ENCODE peak calls at places on chromosomes 6 and 20, in eight cellular contexts. S, X, M, E, J, V, R and K are unnamed samples.

GRCh38 chr6:23016701-23017100 is 447.3 kb downstream of the HDGFL1 start:
- DNase-seq in V (no peak), E (no peak), J (peak), S (no peak), M (no peak), X (no peak), R (no peak), K (no peak)

GRCh38 chr6:27617700-27618689 is 145.1 kb upstream of the ZNF184 start:
- DNase-seq in R (no peak), V (no peak), E (peak), X (peak), M (no peak), S (peak), J (peak), K (no peak)

GRCh38 chr6:160789263-160790027 is 87.4 kb downstream of the PLG start:
- DNase-seq in V (no peak), S (no peak), M (no peak), X (no peak), E (no peak), J (no peak), R (no peak), K (no peak)

GRCh38 chr20:23090147-23090546 is 4.0 kb upstream of the CD93 start:
- DNase-seq in R (no peak), E (no peak), J (no peak), X (no peak), V (no peak), S (no peak), M (no peak), K (no peak)

GRCh38 chr20:43188234-43188653 is 1.5 kb downstream of the PTPRT start:
- DNase-seq in J (no peak), X (peak), M (no peak), E (no peak), S (no peak), R (peak), V (no peak), K (no peak)

GRCh38 chr6:144909753-144910280 is 624.7 kb downstream of the UTRN start:
- DNase-seq in J (no peak), V (no peak), S (peak), X (no peak), R (no peak), E (no peak), M (no peak), K (no peak)

GRCh38 chr6:124927806-124928205 is 34.4 kb upstream of the RNF217 start:
- DNase-seq in X (no peak), M (no peak), J (no peak), V (no peak), E (no peak), S (peak), R (no peak), K (no peak)

GRCh38 chr6:43803783-43804549 is 34.0 kb downstream of the VEGFA start:
- DNase-seq in J (no peak), M (no peak), S (peak), E (no peak), V (peak), R (no peak), X (no peak), K (no peak)

GRCh38 chr6:167245586-167245985 is 45.5 kb upstream of the UNC93A start:
- DNase-seq in E (no peak), M (no peak), V (no peak), S (no peak), R (no peak), X (no peak), J (no peak), K (no peak)

GRCh38 chr20:58001381-58001780 is 227.1 kb downstream of the ANKRD60 start:
- DNase-seq in X (no peak), M (no peak), E (no peak), R (no peak), J (peak), S (no peak), V (no peak), K (no peak)

GRCh38 chr6:49497308-49497707 is 2.4 kb upstream of the GLYATL3 start:
- DNase-seq in X (peak), M (no peak), V (no peak), J (no peak), E (no peak), S (no peak), R (no peak), K (no peak)

GRCh38 chr6:109187399-109188114 is 92.2 kb downstream of the CEP57L1 start:
- DNase-seq in V (peak), S (peak), M (peak), R (peak), X (peak), J (peak), E (peak), K (peak)

GRCh38 chr20:37627060-37627766 is 66.6 kb upstream of the CTNNBL1 start:
- DNase-seq in J (peak), V (peak), M (peak), E (peak), R (peak), S (peak), X (no peak), K (no peak)

GRCh38 chr20:46945465-46945864 is 50.8 kb downstream of the EYA2 start:
- DNase-seq in E (no peak), M (no peak), J (no peak), V (no peak), R (no peak), X (no peak), S (no peak), K (no peak)

GRCh38 chr20:1468117-1468624 is 1.5 kb upstream of the NSFL1C start:
- DNase-seq in M (no peak), V (no peak), R (no peak), X (no peak), E (no peak), J (no peak), S (no peak), K (no peak)

GRCh38 chr6:166839569-166839968 is 116.8 kb downstream of the RNASET2 start:
- DNase-seq in V (no peak), X (no peak), M (no peak), S (no peak), J (no peak), R (no peak), E (no peak), K (no peak)

GRCh38 chr20:55417797-55418196 is 587.5 kb downstream of the CBLN4 start:
- DNase-seq in X (no peak), R (no peak), S (no peak), M (no peak), J (no peak), V (no peak), E (no peak), K (no peak)

GRCh38 chr6:79384845-79385244 is 150.4 kb upstream of the HMGN3 start:
- DNase-seq in V (no peak), M (no peak), E (no peak), J (peak), S (no peak), R (no peak), X (peak), K (peak)

GRCh38 chr20:40683894-40684268 is 5.2 kb downstream of the MAFB start:
- DNase-seq in V (no peak), J (no peak), R (no peak), E (no peak), M (no peak), S (no peak), X (no peak), K (no peak)

GRCh38 chr6:131627724-131628682 is at the start of gene MED23:
- DNase-seq in X (peak), R (peak), M (peak), E (peak), V (peak), J (peak), S (peak), K (peak)

GRCh38 chr6:13454286-13455221 is 32.8 kb downstream of the GFOD1 start:
- DNase-seq in J (peak), M (peak), V (peak), E (no peak), S (peak), R (peak), X (no peak), K (no peak)

GRCh38 chr20:36070451-36070850 is 84.1 kb upstream of the EPB41L1 start:
- DNase-seq in X (no peak), M (no peak), V (no peak), S (no peak), R (no peak), J (no peak), E (peak), K (no peak)

GRCh38 chr20:10462516-10462915 is 27.4 kb downstream of the SLX4IP start:
- DNase-seq in R (no peak), X (no peak), V (no peak), J (peak), E (no peak), S (no peak), M (no peak), K (no peak)

GRCh38 chr6:122268394-122268793 is 131.1 kb upstream of the HSF2 start:
- DNase-seq in R (no peak), X (no peak), M (no peak), J (no peak), E (no peak), V (no peak), S (no peak), K (no peak)

GRCh38 chr6:35368038-35368887 is 25.9 kb downstream of the PPARD start:
- DNase-seq in R (peak), S (peak), E (no peak), M (no peak), V (no peak), X (no peak), J (peak), K (no peak)

GRCh38 chr6:26575494-26575939 is 21.2 kb upstream of the ABT1 start:
- DNase-seq in R (no peak), X (no peak), V (no peak), S (peak), J (peak), M (no peak), E (no peak), K (no peak)

GRCh38 chr6:128098000-128098581 is 197.2 kb upstream of the THEMIS start:
- DNase-seq in X (no peak), J (no peak), V (no peak), E (no peak), S (peak), R (no peak), M (no peak), K (no peak)

GRCh38 chr20:49119972-49120371 is 68.2 kb downstream of the STAU1 start:
- DNase-seq in J (no peak), E (no peak), R (no peak), V (no peak), X (no peak), M (no peak), S (no peak), K (no peak)

GRCh38 chr20:17875106-17875980 is 93.3 kb downstream of the SNX5 start:
- DNase-seq in V (no peak), R (no peak), E (no peak), X (no peak), M (no peak), J (peak), S (no peak), K (no peak)

GRCh38 chr6:168885741-168886140 is 367.9 kb downstream of the THBS2 start:
- DNase-seq in V (no peak), S (no peak), X (no peak), R (no peak), J (no peak), E (no peak), M (no peak), K (no peak)